ENCODE peak calls at places on chromosome 22, in six cellular contexts. V is cardiac fibroblast, R is astrocyte of the spinal cord, M is Panc1, F is OCI-LY7, I is neural progenitor cell. T is an unnamed sample.

GRCh38 chr22:32803020-32803758 is 1.7 kb downstream of the TIMP3 start:
- DNase-seq in V (peak; percentile 49), R (peak; percentile 44), M (no peak), F (no peak), I (peak; percentile 40), T (no peak)

GRCh38 chr22:31857247-31857646 is 87.1 kb upstream of the YWHAH start:
- DNase-seq in V (no peak), R (no peak), M (no peak), F (no peak), I (peak; percentile 88), T (no peak)

GRCh38 chr22:20567993-20568417 is 60.6 kb downstream of the MED15 start:
- DNase-seq in V (peak; percentile 58), R (peak; percentile 47), M (no peak), F (no peak), I (no peak), T (no peak)

GRCh38 chr22:50612715-50613221 is 12.2 kb downstream of the MAPK8IP2 start:
- DNase-seq in V (no peak), R (no peak), M (no peak), F (peak; percentile 32), I (peak; percentile 52), T (no peak)

GRCh38 chr22:22936190-22936914 is 48.7 kb downstream of the IGLL5 start:
- DNase-seq in V (no peak), R (no peak), M (no peak), F (no peak), I (no peak), T (no peak)

GRCh38 chr22:46878549-46878948 is 116.1 kb downstream of the TBC1D22A start:
- DNase-seq in V (peak; percentile 8), R (no peak), M (no peak), F (no peak), I (peak; percentile 57), T (no peak)

GRCh38 chr22:28344893-28345292 is 334.7 kb downstream of the TTC28 start:
- DNase-seq in V (no peak), R (no peak), M (no peak), F (no peak), I (no peak), T (no peak)

GRCh38 chr22:33919591-33920501 is at the start of gene LARGE1:
- DNase-seq in V (peak; percentile 37), R (no peak), M (no peak), F (peak; percentile 52), I (peak; percentile 78), T (peak; percentile 70)

GRCh38 chr22:35493074-35493473 is 47.6 kb upstream of the RASD2 start:
- DNase-seq in V (no peak), R (no peak), M (no peak), F (no peak), I (no peak), T (no peak)

GRCh38 chr22:35496768-35497312 is 43.8 kb upstream of the RASD2 start:
- DNase-seq in V (no peak), R (no peak), M (no peak), F (no peak), I (no peak), T (no peak)

GRCh38 chr22:35489225-35489624 is 51.4 kb upstream of the RASD2 start:
- DNase-seq in V (no peak), R (no peak), M (no peak), F (no peak), I (no peak), T (no peak)

GRCh38 chr22:35488513-35488912 is 52.1 kb upstream of the RASD2 start:
- DNase-seq in V (no peak), R (no peak), M (no peak), F (no peak), I (no peak), T (no peak)

DNA sequence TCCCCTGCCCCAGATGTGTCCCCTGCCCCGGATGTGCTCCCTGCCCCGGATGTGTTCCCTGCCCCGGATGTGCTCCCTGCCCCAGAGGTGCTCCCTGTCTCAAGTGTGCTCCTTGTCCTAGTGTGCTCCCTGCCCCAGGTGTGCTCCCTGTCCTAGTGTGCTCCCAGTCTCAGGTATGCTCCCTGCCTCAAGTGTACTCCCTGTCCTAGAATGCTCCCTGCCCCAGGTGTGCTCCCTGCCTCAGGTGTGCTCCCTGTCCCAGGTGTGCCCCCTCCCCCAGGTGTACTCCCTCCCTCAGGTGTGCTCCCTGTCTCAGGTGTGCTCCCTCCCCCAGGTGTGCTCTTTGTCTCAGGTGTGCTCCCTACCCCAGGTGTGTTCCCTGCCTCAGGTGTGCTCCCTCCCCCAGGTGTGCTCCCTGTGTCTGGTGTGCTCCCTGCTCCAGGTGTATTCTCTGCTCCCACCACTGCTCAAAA is 48.7 kb upstream of the RASD2 start:
- DNase-seq in V (no peak), R (no peak), M (no peak), F (no peak), I (no peak), T (no peak)
- H3K4me3 ChIP-seq in V (no peak overlapping the region), R (no peak overlapping the region), M (no peak overlapping the region), F (no peak overlapping the region), I (no peak overlapping the region), T (no peak overlapping the region)

GRCh38 chr22:43012390-43012789 is 2.6 kb downstream of the PACSIN2 start:
- DNase-seq in V (no peak), R (no peak), M (no peak), F (no peak), I (no peak), T (no peak)

GRCh38 chr22:43014062-43014875 is 680 bp downstream of the PACSIN2 start:
- DNase-seq in V (no peak), R (no peak), M (no peak), F (peak; percentile 52), I (peak; percentile 80), T (peak; percentile 66)

GRCh38 chr22:43015677-43016042 is 711 bp upstream of the PACSIN2 start:
- DNase-seq in V (no peak), R (no peak), M (no peak), F (no peak), I (no peak), T (no peak)

GRCh38 chr22:43014876-43015676 is at the start of gene PACSIN2:
- DNase-seq in V (peak; percentile 98), R (peak; percentile 99), M (peak; percentile 59), F (peak; percentile 99), I (peak; percentile 100), T (peak; percentile 98)

DNA sequence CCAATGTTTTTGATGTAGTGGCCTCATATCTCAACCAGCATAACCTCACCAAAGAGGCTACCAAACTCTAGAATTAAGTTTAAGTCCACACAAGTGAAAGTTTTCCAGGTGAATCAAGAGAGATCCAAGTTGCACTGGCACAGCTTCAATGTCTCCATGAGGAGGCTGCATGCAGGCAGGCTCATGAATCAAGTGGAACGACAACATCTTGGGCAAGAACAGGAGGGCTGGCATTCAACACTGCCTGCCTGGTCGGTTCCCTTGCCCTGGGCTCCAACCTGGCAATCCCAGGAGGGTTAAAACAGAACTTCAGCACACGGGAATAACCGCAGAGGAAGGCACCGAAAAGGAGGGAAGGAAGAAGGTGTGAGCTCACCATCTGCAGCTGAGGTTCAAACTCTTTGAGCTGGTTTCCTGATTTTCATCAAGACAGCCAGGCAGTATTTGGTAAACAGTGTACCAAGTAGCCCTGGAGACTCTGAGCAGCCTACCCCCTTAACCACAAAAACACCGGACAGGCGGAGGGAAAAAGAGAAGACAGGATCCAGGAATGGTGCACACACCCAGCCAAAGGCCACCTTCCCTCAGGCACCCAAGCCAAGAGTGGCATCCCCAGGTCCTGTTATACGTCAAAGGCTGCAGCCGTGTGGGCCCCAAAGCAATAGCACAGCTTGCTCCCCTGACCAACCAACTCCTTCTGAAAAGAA is 1.4 kb downstream of the PACSIN2 start:
- DNase-seq in V (peak; percentile 36), R (peak; percentile 39), M (no peak), F (peak; percentile 25), I (no peak), T (no peak)
- TF ChIP-seq CTCF in V (no peak), R (no peak), M (no peak), F (no peak), I (no peak), T (no peak)

GRCh38 chr22:41369837-41370236 is 11.9 kb upstream of the TEF start:
- DNase-seq in V (no peak), R (no peak), M (no peak), F (no peak), I (no peak), T (no peak)

GRCh38 chr22:41367680-41368542 is 13.8 kb upstream of the TEF start:
- DNase-seq in V (peak; percentile 40), R (peak; percentile 14), M (no peak), F (no peak), I (peak; percentile 51), T (no peak)

GRCh38 chr22:41368543-41368817 is 13.3 kb upstream of the TEF start:
- DNase-seq in V (no peak), R (no peak), M (no peak), F (no peak), I (no peak), T (no peak)

GRCh38 chr22:41367039-41367679 is 14.6 kb upstream of the TEF start:
- DNase-seq in V (peak; percentile 91), R (peak; percentile 96), M (no peak), F (no peak), I (peak; percentile 70), T (no peak)

DNA sequence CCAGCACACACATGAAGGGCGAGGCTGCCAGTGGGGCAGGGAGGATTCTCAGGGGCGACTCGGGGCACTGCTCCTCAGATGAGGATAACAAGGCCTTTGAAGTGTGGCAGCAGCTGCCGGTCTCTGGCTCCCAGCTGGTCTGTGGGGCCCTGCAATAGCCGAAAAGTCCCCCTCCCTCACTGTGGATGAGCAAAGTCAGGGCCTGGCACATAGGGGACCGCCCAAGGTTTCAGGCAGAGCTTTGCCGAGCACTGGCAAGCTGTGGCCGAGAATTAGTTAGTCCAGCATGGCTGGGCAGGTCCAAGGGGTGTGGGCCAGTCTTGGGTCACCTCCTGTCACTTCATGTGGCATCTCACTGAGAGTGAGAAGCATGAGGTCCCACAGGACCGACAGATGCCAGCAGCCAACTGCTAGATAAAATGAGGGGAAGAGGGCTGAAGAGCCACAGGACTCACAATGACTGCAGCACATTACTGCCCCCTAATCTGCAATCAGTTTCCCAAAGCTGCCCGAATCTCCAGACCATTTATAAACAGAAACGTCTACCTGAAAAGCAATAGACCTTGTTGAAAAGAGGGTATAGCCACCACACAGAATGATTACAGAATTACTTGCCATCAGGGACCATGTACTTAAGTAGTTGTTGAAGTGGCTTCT is 12.5 kb upstream of the TEF start:
- DNase-seq in V (no peak), R (no peak), M (no peak), F (no peak), I (no peak), T (no peak)
- H3K4me3 ChIP-seq in V (no peak overlapping the region), R (no peak overlapping the region), M (no peak overlapping the region), F (no peak overlapping the region), I (no peak overlapping the region), T (no peak overlapping the region)

GRCh38 chr22:35160268-35160667 is 94.3 kb downstream of the ISX start:
- DNase-seq in V (no peak), R (no peak), M (no peak), F (no peak), I (no peak), T (no peak)

GRCh38 chr22:35154937-35155387 is 89.0 kb downstream of the ISX start:
- DNase-seq in V (peak; percentile 66), R (peak; percentile 38), M (peak; percentile 17), F (peak; percentile 36), I (peak; percentile 85), T (no peak)

GRCh38 chr22:35152316-35152715 is 86.4 kb downstream of the ISX start:
- DNase-seq in V (no peak), R (no peak), M (no peak), F (no peak), I (no peak), T (no peak)

GRCh38 chr22:35156945-35157344 is 91.0 kb downstream of the ISX start:
- DNase-seq in V (no peak), R (no peak), M (no peak), F (no peak), I (no peak), T (no peak)

DNA sequence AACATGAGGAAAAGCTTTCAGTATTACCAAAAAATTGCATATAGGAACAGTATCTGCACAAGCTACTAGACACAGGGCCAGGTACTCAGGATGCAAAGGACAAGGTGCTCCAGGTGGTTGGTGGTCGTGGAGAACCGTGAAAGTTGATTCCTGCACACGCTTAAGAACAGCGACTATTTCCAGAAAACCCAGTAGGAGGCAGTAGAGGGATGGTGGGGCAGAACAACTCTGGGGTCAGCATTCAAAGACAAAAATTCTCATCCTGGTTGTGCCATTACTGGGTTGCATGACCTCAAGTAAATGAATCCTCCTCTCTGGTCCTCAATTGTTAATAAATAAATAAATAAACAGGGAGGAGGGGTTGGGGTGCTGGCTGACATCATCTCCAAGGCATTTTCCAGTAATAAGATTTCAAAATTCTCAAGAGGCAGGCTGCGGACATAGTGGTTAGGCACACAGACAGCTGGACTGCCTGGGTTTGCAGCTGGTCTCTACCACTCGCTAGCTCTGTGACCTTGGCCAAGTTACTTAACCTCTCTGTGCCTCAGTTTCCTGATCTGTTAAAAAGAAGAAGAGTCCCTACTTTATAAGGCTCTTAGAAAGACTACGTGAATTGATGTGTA is 89.6 kb downstream of the ISX start:
- DNase-seq in V (peak; percentile 18), R (no peak), M (no peak), F (no peak), I (peak; percentile 22), T (no peak)
- TF ChIP-seq CTCF in V (no peak), R (no peak), M (peak; percentile 0), F (no peak), I (no peak), T (peak; percentile 12)

T was measured in GM06990.